ENCODE peak calls at places on chromosomes 13 and 19, in eight cellular contexts. U is caudate nucleus; H is activated T-helper 1 cell treated with anti-CD3 and anti-CD28 coated beads, Interleukin-12 subunit alpha, Interleukin-12 subunit beta, Interleukin-2, Interleukin-4 antibody, amounts not matched to agents 30 ng/mL and 10 ng/mL and 1 ng/mL, durations not matched to agents 14 hours and 24 hours and 36 hours; L is cardiac fibroblast; I is M059J; R is T-helper 2 cell; K is stimulated activated CD4-positive, alpha-beta T cell treated with anti-CD3 and anti-CD28 coated beads, Interleukin-2, amount 100 ng/mL, for 24 hours; P is aorta. W is an unnamed sample.
A peak's percentile ranks its signal among the peaks of the same experiment; 100 is the strongest.

GRCh38 chr13:79710376-79710775 is 229.4 kb downstream of the NDFIP2 start:
- DNase-seq in U (no peak), H (no peak), L (peak; percentile 65), I (peak; percentile 59), R (no peak), K (no peak), P (no peak), W (no peak)

GRCh38 chr13:111906816-111907215 is 160.1 kb upstream of the SOX1 start:
- DNase-seq in U (no peak), H (no peak), L (no peak), I (no peak), R (no peak), K (no peak), P (peak; percentile 62), W (peak; percentile 42)

GRCh38 chr13:33560722-33561121 is 257.2 kb upstream of the RFC3 start:
- DNase-seq in U (no peak), H (no peak), L (no peak), I (no peak), R (no peak), K (no peak), P (no peak), W (no peak)

GRCh38 chr13:81874681-81875661 is 1534.0 kb upstream of the SPRY2 start:
- DNase-seq in U (no peak), H (no peak), L (no peak), I (no peak), R (no peak), K (no peak), P (no peak), W (no peak)

GRCh38 chr19:20964798-20965197 is 41.7 kb downstream of the ZNF85 start:
- DNase-seq in U (no peak), H (no peak), L (no peak), I (no peak), R (no peak), K (peak; percentile 10), P (no peak), W (no peak)

GRCh38 chr13:44388427-44388826 is 14.8 kb downstream of the SERP2 start:
- DNase-seq in U (no peak), H (no peak), L (no peak), I (no peak), R (no peak), K (no peak), P (no peak), W (no peak)

GRCh38 chr13:44237276-44237767 is 136.3 kb upstream of the SERP2 start:
- DNase-seq in U (no peak), H (no peak), L (peak; percentile 99), I (peak; percentile 84), R (no peak), K (no peak), P (no peak), W (peak; percentile 81)

GRCh38 chr13:67084066-67084465 is 146.1 kb downstream of the PCDH9 start:
- DNase-seq in U (no peak), H (no peak), L (no peak), I (no peak), R (no peak), K (no peak), P (no peak), W (no peak)

GRCh38 chr19:34994643-34995471 is 5.3 kb upstream of the GRAMD1A start:
- DNase-seq in U (no peak), H (no peak), L (peak; percentile 54), I (no peak), R (no peak), K (no peak), P (peak; percentile 76), W (no peak)

GRCh38 chr19:3320354-3320670 is 46.1 kb upstream of the NFIC start:
- DNase-seq in U (no peak), H (no peak), L (no peak), I (peak; percentile 57), R (no peak), K (no peak), P (no peak), W (peak; percentile 15)

GRCh38 chr13:23799945-23800344 is 89.3 kb downstream of the MIPEP start:
- DNase-seq in U (no peak), H (no peak), L (peak; percentile 37), I (no peak), R (no peak), K (no peak), P (no peak), W (no peak)

GRCh38 chr19:18514800-18515682 is 6.8 kb downstream of the ELL start:
- DNase-seq in U (peak; percentile 16), H (no peak), L (peak; percentile 77), I (peak; percentile 37), R (no peak), K (no peak), P (peak; percentile 86), W (no peak)

GRCh38 chr19:48558018-48558684 is 6.2 kb downstream of the SULT2B1 start:
- DNase-seq in U (no peak), H (no peak), L (peak; percentile 71), I (peak; percentile 81), R (no peak), K (no peak), P (no peak), W (no peak)

GRCh38 chr19:12782424-12783225 is 7.3 kb upstream of the HOOK2 start:
- DNase-seq in U (peak; percentile 86), H (peak; percentile 87), L (peak; percentile 79), I (peak; percentile 77), R (peak; percentile 75), K (peak; percentile 93), P (peak; percentile 97), W (peak; percentile 91)

GRCh38 chr19:51783373-51783772 is 11.6 kb upstream of the FPR3 start:
- DNase-seq in U (no peak), H (no peak), L (peak; percentile 63), I (peak; percentile 45), R (no peak), K (no peak), P (no peak), W (no peak)

GRCh38 chr13:95298971-95299627 is 2.2 kb downstream of the ABCC4 start:
- DNase-seq in U (no peak), H (no peak), L (peak; percentile 85), I (peak; percentile 91), R (no peak), K (no peak), P (no peak), W (peak; percentile 56)

GRCh38 chr19:35349614-35350521 is 2.2 kb downstream of the FFAR1 start:
- DNase-seq in U (no peak), H (no peak), L (no peak), I (no peak), R (no peak), K (no peak), P (peak; percentile 68), W (no peak)

GRCh38 chr19:52451241-52451640 is 2.1 kb upstream of the ZNF578 start:
- DNase-seq in U (no peak), H (no peak), L (no peak), I (no peak), R (no peak), K (no peak), P (no peak), W (no peak)

GRCh38 chr19:35995655-35995993 is 636 bp downstream of the SDHAF1 start:
- DNase-seq in U (no peak), H (peak; percentile 15), L (peak; percentile 34), I (peak; percentile 58), R (no peak), K (peak; percentile 48), P (peak; percentile 78), W (peak; percentile 68)

GRCh38 chr19:2212861-2213711 is 23.0 kb downstream of the PLEKHJ1 start:
- DNase-seq in U (no peak), H (no peak), L (no peak), I (no peak), R (no peak), K (no peak), P (no peak), W (no peak)

GRCh38 chr19:19420570-19421301 is 15.3 kb downstream of the GATAD2A start:
- DNase-seq in U (no peak), H (no peak), L (no peak), I (peak; percentile 78), R (no peak), K (no peak), P (no peak), W (no peak)

GRCh38 chr19:736125-736524 is 14.8 kb upstream of the MISP start:
- DNase-seq in U (no peak), H (no peak), L (no peak), I (no peak), R (no peak), K (no peak), P (no peak), W (no peak)

GRCh38 chr19:16168465-16169081 is 4.8 kb downstream of the CIB3 start:
- DNase-seq in U (no peak), H (no peak), L (peak; percentile 41), I (peak; percentile 61), R (no peak), K (no peak), P (no peak), W (no peak)

GRCh38 chr19:12884926-12885748 is 1.9 kb downstream of the KLF1 start:
- DNase-seq in U (peak; percentile 30), H (peak; percentile 84), L (peak; percentile 68), I (peak; percentile 35), R (peak; percentile 85), K (peak; percentile 95), P (peak; percentile 89), W (no peak)

GRCh38 chr19:5321851-5322681 is 18.5 kb downstream of the PTPRS start:
- DNase-seq in U (no peak), H (no peak), L (no peak), I (peak; percentile 34), R (no peak), K (peak; percentile 17), P (no peak), W (no peak)

GRCh38 chr19:16888629-16889371 is at the start of gene F2RL3:
- DNase-seq in U (no peak), H (no peak), L (peak; percentile 45), I (peak; percentile 26), R (no peak), K (no peak), P (no peak), W (peak; percentile 37)

GRCh38 chr13:61410669-61411297 is 4.9 kb downstream of the PCDH20 start:
- DNase-seq in U (no peak), H (no peak), L (peak; percentile 34), I (no peak), R (no peak), K (no peak), P (no peak), W (no peak)

GRCh38 chr13:95176611-95177259 is 124.5 kb downstream of the ABCC4 start:
- DNase-seq in U (no peak), H (peak; percentile 5), L (no peak), I (no peak), R (no peak), K (no peak), P (no peak), W (no peak)

GRCh38 chr13:23871616-23872220 is 17.5 kb downstream of the MIPEP start:
- DNase-seq in U (no peak), H (no peak), L (peak; percentile 69), I (peak; percentile 42), R (no peak), K (no peak), P (no peak), W (no peak)

GRCh38 chr19:7006305-7006704 is 14.9 kb downstream of the MBD3L2B start:
- DNase-seq in U (no peak), H (no peak), L (no peak), I (peak; percentile 12), R (no peak), K (no peak), P (no peak), W (no peak)

GRCh38 chr13:105207586-105208293 is 1327.7 kb downstream of the EFNB2 start:
- DNase-seq in U (no peak), H (no peak), L (peak; percentile 1), I (no peak), R (no peak), K (no peak), P (no peak), W (no peak)

GRCh38 chr13:35765941-35766340 is 289.5 kb upstream of the MAB21L1 start:
- DNase-seq in U (no peak), H (no peak), L (no peak), I (no peak), R (no peak), K (no peak), P (no peak), W (no peak)

GRCh38 chr13:99225078-99225477 is 24.4 kb downstream of the UBAC2 start:
- DNase-seq in U (no peak), H (no peak), L (no peak), I (no peak), R (no peak), K (no peak), P (no peak), W (no peak)

GRCh38 chr19:4415352-4415751 is 12.9 kb downstream of the CHAF1A start:
- DNase-seq in U (no peak), H (no peak), L (no peak), I (no peak), R (no peak), K (no peak), P (no peak), W (no peak)